ENCODE peak calls at places on chromosomes 16 and 17, in five cellular contexts. N is GM12878, V is HepG2, C is H1, Q is K562. Z is an unnamed sample.

GRCh38 chr17:42699415-42699740 is 17.0 kb downstream of the CNTNAP1 start:
- DNase-seq in Q (no peak), N (no peak), C (no peak), V (no peak), Z (no peak)

GRCh38 chr16:87406495-87407088 is 14.5 kb downstream of the MAP1LC3B start:
- DNase-seq in V (no peak), C (no peak), N (no peak), Q (no peak), Z (no peak)

GRCh38 chr17:45296003-45296832 is 20.6 kb downstream of the MAP3K14 start:
- DNase-seq in V (no peak), N (no peak), Q (no peak), C (no peak), Z (no peak)

GRCh38 chr16:19583665-19584300 is 28.3 kb downstream of the VPS35L start:
- DNase-seq in N (no peak), Q (peak; percentile 63), C (no peak), V (peak; percentile 77), Z (peak; percentile 35)

GRCh38 chr17:82400830-82401229 is 17.3 kb upstream of the HEXD start:
- DNase-seq in C (no peak), Q (no peak), V (no peak), N (no peak), Z (no peak)

GRCh38 chr17:61678339-61678738 is 87.3 kb upstream of the NACA2 start:
- DNase-seq in N (no peak), C (no peak), V (no peak), Q (no peak), Z (no peak)

GRCh38 chr16:89567656-89568594 is 7.4 kb downstream of the RPL13 start:
- DNase-seq in N (no peak), Q (no peak), V (no peak), C (no peak), Z (no peak)

GRCh38 chr16:29154100-29154499 is 169.2 kb downstream of the LAT start:
- DNase-seq in Q (no peak), V (no peak), C (no peak), N (no peak), Z (no peak)

GRCh38 chr17:31385428-31386285 is 5.8 kb upstream of the RAB11FIP4 start:
- DNase-seq in V (no peak), Q (no peak), N (no peak), C (no peak), Z (no peak)

GRCh38 chr16:1322407-1322806 is 11.0 kb upstream of the BAIAP3 start:
- DNase-seq in C (no peak), Q (no peak), N (no peak), V (no peak), Z (no peak)

GRCh38 chr17:45896803-45897693 is 2.7 kb downstream of the MAPT start:
- DNase-seq in Q (no peak), C (no peak), N (no peak), V (no peak), Z (no peak)

GRCh38 chr16:200388-200787 is 20.1 kb downstream of the HBQ1 start:
- DNase-seq in V (no peak), N (no peak), C (no peak), Q (no peak), Z (no peak)

GRCh38 chr17:40121191-40121885 is 433 bp upstream of the MSL1 start:
- DNase-seq in C (no peak), N (no peak), Q (peak; percentile 39), V (no peak), Z (no peak)

GRCh38 chr17:29559640-29560039 is 7.2 kb downstream of the ABHD15 start:
- DNase-seq in V (no peak), Q (no peak), C (no peak), N (no peak), Z (no peak)
- H3K27ac ChIP-seq in V (no peak overlapping the region), Q (no peak overlapping the region), C (no peak overlapping the region), N (no peak overlapping the region), Z (no peak overlapping the region)

GRCh38 chr17:34858941-34859562 is 102.2 kb downstream of the CCT6B start:
- DNase-seq in C (no peak), N (no peak), V (no peak), Q (no peak), Z (no peak)
- TF ChIP-seq SP1 in C (no peak), N (no peak), V (no peak), Q (no peak), Z (no peak)

GRCh38 chr17:9062399-9062902 is 41.1 kb downstream of the NTN1 start:
- DNase-seq in V (no peak), Q (no peak), N (no peak), C (no peak), Z (no peak)

DNA sequence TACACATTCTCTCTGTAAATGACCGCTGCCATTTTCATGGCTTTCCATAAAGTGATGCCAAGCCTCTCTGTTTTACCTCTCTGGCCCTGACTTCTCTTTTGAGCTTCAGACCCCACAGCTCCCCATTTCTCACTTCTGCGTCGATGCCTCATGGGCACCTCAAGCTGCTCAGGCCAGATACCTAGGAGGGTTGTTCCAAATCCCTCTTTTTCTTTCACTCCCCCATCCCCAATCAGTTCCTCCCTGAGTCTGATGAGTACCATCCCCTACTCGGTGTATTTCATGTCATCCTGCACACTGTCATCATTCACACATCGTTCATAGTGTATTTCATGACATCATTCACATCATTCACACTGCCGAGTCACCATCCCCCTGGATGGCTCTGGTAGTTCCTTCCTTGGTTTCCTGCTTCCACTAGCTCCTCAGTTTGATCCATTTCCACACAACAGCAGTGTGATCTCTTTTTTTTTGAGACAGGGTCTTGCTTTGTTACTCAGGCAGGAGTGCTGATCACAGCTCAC is 43.1 kb downstream of the NTN1 start:
- DNase-seq in C (no peak), Q (no peak), V (no peak), N (no peak), Z (no peak)
- H3K27ac ChIP-seq in C (no peak overlapping the region), Q (no peak overlapping the region), V (no peak overlapping the region), N (no peak overlapping the region), Z (no peak overlapping the region)

DNA sequence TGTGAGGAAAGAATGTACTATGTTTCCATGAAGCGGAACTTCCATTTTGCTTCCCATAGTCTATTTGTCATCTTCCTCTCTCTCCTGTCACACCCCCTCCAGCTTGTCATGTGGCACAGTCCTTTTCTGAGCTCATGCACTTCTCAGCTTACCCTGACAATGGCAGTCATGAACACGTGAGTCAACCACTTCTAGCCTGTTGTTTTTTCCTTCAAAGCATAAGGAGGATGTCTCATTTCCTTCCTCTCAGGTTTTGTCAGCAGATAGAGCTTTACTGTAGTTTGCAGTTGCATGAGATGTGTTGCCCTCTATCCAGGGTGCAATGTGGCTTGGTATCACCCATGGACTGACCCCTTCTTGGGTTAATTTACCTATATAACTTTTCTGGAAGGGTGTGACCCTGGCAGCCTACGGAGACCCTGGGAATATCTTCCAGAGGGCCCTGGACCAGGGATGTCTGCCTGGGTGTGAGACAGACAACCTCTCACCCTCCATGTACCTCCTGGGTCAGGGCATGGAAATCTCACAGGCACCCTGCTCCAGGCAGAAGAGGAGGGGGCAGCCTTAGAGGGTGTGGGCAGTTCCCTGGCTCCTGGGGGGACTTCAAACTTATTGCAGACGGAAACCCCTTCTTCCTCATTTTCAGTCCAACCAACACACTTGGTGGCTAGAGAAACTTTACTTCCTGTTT is 4.0 kb upstream of the ZNF267 start:
- DNase-seq in Q (peak; percentile 21), C (no peak), N (peak; percentile 63), V (no peak), Z (no peak)
- TF ChIP-seq SP1 in Q (no peak), C (no peak), N (no peak), V (no peak), Z (no peak)

GRCh38 chr16:81608515-81609209 is 164.1 kb downstream of the CMIP start:
- DNase-seq in N (no peak), Q (no peak), V (no peak), C (no peak), Z (no peak)
- H3K27ac ChIP-seq in N (peak overlapping the region; percentile 7), Q (no peak overlapping the region), V (no peak overlapping the region), C (no peak overlapping the region), Z (no peak overlapping the region)

GRCh38 chr17:29005562-29005887 is 308 bp downstream of the SEZ6 start:
- DNase-seq in V (no peak), Q (no peak), C (no peak), N (no peak), Z (no peak)

GRCh38 chr17:29004081-29004692 is 1.6 kb downstream of the SEZ6 start:
- DNase-seq in Q (no peak), V (no peak), C (no peak), N (no peak), Z (no peak)

GRCh38 chr17:29008591-29008990 is 2.8 kb upstream of the SEZ6 start:
- DNase-seq in Q (no peak), V (peak; percentile 14), N (no peak), C (no peak), Z (no peak)

GRCh38 chr17:29007456-29008455 is 1.9 kb upstream of the SEZ6 start:
- DNase-seq in C (no peak), Q (no peak), N (no peak), V (no peak), Z (peak; percentile 21)

GRCh38 chr17:29005936-29006438 is at the start of gene SEZ6:
- DNase-seq in Q (peak; percentile 77), C (peak; percentile 29), V (peak; percentile 44), N (no peak), Z (peak; percentile 8)
- TF ChIP-seq SP1 in Q (no peak), C (no peak), V (no peak), N (no peak), Z (no peak)

GRCh38 chr17:27370776-27371175 is 76.9 kb downstream of the WSB1 start:
- DNase-seq in C (no peak), V (no peak), N (no peak), Q (no peak), Z (no peak)
- H3K27ac ChIP-seq in C (no peak overlapping the region), V (no peak overlapping the region), N (no peak overlapping the region), Q (no peak overlapping the region), Z (no peak overlapping the region)

GRCh38 chr16:3458278-3458851 is 14.9 kb downstream of the NAA60 start:
- DNase-seq in Q (peak; percentile 53), V (no peak), C (no peak), N (no peak), Z (no peak)
- TF ChIP-seq SP1 in Q (no peak), V (no peak), C (no peak), N (no peak), Z (no peak)

DNA sequence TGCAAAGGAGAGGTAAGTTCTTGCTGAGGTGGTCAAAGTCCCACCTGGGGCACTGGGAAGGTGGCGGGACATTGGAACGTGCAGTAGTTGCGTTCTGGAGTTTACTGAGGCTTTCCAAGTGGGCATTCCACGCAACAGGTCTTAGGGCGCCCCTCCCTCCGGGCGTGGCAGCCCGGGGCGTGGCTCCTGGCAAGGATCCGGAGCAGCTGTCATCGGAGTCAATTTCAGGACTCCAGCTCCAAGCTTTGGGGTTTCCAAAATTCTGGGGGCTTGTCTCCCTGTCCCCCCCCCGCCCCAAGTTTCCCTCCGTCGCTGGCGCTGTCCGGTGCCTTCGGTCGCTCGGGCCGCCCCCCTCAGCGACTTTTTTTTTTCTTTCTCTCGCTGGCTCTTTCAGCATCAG is 43.1 kb upstream of the AMZ2 start:
- DNase-seq in C (no peak), V (no peak), Q (peak; percentile 28), N (no peak), Z (no peak)
- H3K27ac ChIP-seq in C (no peak overlapping the region), V (no peak overlapping the region), Q (no peak overlapping the region), N (no peak overlapping the region), Z (peak overlapping the region; percentile 75)